ENCODE peak calls at places on chromosome 10, in five cellular contexts. Z is neuronal stem cell, J is right atrium auricular region, E is substantia nigra, T is left lung. M is an unnamed sample.

GRCh38 chr10:110651044-110651958 is 7.2 kb downstream of the RBM20 start:
- DNase-seq in Z (no peak), J (no peak), E (no peak), T (no peak), M (no peak)

GRCh38 chr10:78299861-78300453 is 266.3 kb downstream of the RPS24 start:
- DNase-seq in Z (no peak), J (no peak), E (no peak), T (peak), M (no peak)

GRCh38 chr10:115937756-115938032 is 335.3 kb downstream of the GFRA1 start:
- DNase-seq in Z (no peak), J (no peak), E (no peak), T (no peak), M (no peak)

GRCh38 chr10:132904814-132905649 is 37.3 kb downstream of the CFAP46 start:
- DNase-seq in Z (no peak), J (no peak), E (no peak), T (no peak), M (no peak)

GRCh38 chr10:107409517-107409916 is 245.0 kb upstream of the SORCS1 start:
- DNase-seq in Z (no peak), J (no peak), E (no peak), T (no peak), M (peak)

GRCh38 chr10:52314007-52314821 is at the start of gene DKK1:
- DNase-seq in Z (peak), J (peak), E (peak), T (peak), M (peak)

GRCh38 chr10:74822583-74823089 is 3.8 kb upstream of the KAT6B start:
- DNase-seq in Z (no peak), J (no peak), E (no peak), T (no peak), M (no peak)

GRCh38 chr10:10873289-10873688 is 144.4 kb upstream of the CELF2 start:
- DNase-seq in Z (no peak), J (no peak), E (no peak), T (no peak), M (no peak)

GRCh38 chr10:5393529-5393928 is 11.1 kb downstream of the TUBAL3 start:
- DNase-seq in Z (no peak), J (no peak), E (no peak), T (no peak), M (no peak)

GRCh38 chr10:44384601-44385422 is at the start of gene CXCL12:
- DNase-seq in Z (no peak), J (peak), E (no peak), T (no peak), M (no peak)

GRCh38 chr10:68135922-68136718 is 26.8 kb downstream of the MYPN start:
- DNase-seq in Z (no peak), J (no peak), E (no peak), T (no peak), M (no peak)

DNA sequence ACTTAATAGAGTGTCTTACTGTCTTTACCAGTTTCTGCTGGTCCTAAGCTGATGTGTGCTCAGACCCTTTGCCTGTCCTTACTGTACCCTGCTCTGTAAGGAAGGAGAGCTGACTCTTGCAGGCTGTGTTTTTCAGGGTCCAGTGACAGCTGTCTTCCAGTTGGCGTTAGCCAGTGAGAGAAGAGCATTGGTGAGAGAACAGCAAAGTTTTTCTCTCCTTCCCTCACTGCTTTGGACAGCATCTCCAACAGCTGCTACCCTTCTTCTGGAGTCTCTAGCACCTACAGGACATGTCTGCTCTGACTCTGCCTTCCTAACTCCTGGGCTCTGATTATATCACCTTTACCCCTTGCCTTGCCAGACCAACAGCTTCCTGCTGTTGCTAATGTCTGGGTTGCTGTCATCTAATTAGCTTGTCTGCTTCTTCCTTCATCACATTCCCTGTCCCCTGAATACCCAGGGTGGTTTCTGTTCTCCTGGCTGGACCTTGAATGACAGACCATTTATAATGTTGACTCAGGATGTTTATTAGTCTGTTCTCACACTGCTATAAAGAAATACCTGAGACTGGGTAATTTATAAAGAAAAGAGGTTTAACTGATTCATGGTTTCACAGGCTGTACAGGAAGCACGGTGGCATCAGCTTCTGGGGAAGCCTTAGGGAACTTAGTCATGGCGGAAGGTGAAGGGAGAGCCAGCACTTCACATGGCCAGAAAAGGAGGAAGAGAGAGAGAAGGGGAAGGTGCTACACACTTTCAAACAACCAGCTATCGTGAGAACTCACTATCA is 23.5 kb upstream of the PANK1 start:
- DNase-seq in Z (no peak), J (no peak), E (no peak), T (no peak), M (no peak)
- H3K27ac ChIP-seq in Z (no peak), J (no peak), E (no peak), T (no peak), M (no peak)

DNA sequence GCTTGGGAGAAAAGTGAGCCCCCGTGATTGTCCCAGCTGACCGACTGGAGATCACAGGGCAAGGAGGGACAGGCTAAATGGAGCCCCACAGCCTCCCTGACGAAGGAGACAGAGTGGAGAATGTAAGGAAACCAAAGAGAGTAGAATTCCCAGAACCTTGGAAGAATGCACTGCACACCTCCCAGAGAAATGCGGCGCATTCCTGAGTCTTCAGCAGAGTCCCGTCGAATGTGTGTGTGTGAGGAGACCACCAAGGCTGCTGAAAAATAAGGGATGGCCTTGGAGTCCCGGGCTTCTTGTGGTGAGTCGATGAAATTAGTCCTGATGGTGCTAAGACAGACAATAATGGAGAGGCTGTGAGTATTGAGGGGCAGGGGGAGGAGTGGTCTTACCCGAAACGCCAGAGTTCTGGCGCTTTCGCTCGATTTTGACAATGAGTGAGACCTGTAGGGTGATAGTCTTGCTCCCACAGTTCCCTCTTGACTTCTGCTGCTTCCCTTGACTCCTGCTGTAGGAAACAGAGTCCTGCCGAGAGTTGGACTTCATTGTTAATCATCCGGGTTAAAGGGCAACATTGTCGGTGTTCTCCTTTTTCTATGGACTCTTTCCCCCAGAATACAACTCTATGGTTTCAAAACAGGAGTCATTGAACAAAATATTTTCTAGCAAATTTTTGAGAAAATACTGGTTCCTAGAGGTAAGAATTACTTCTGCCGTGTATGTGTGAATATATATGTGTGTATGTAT is 103.2 kb downstream of the CNNM2 start:
- DNase-seq in Z (peak), J (no peak), E (no peak), T (no peak), M (no peak)
- H3K27ac ChIP-seq in Z (no peak), J (no peak), E (no peak), T (no peak), M (no peak)

GRCh38 chr10:43105793-43106158 is 28.9 kb downstream of the RET start:
- DNase-seq in Z (no peak), J (no peak), E (no peak), T (no peak), M (no peak)
- H3K27ac ChIP-seq in Z (no peak), J (no peak), E (no peak), T (no peak), M (no peak)

DNA sequence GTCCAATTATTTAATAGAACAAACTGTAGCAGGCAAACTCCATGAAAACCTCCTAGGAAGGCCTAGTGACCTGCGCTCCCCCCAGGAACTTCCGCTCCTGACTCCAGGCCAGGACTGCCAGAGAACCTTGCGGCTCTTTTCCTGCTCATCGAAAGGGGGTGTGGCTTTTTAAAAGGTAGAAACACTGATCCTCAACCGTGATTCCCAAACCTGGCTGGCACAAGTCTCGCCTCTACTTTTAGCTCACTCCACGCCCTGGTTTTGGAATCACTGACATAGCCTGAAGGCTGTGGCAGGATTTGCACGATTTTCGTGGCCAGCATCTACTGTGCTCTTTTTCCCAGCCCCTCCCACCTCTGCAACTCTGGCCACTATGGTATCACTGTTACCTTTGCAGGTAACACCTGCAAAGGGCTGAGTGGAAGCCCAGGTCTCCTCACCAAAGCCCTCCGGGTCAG is 43.3 kb downstream of the MYOF start:
- DNase-seq in Z (no peak), J (no peak), E (no peak), T (peak), M (no peak)
- H3K27ac ChIP-seq in Z (no peak), J (peak), E (no peak), T (peak), M (peak)

DNA sequence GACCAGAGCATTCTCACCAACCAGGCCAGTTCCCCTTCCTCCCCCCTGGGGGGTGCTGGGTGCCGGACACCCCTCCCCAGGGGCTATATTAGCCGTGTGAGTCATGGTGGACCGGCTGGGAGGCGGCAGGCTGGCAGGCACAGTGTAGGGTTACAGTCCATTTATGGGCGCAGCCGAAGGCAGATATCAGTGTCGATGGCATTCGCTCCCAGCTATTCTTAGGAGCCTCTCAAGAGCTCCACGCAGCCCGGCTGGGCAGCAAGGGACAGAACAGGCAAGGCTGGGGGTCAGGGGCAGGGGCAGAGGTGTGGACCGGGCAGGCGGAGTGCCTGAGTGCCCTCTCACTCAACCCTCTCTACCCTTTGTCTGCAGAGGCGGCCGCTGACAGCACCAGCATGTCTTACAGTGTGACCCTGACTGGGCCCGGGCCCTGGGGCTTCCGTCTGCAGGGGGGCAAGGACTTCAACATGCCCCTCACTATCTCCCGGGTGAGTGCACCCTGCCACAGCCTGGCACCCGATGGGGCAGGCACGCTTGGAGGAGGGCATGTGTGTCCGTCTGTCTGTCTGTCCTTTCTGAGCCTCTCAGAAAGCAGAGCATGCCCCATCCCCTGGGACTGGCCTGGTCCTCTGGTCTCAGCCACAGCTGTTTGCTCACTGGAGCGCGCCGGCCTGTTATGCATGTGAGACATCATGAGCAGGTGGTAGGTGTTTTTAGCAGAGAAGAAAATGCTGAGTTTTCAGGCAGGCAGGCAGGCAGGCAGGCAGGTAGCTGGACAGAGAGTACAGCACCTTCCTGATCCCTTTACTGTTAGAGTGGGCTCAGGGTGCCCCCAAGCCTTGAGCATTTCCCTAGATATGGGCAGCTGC is at the start of gene LDB3:
- DNase-seq in Z (no peak), J (peak), E (no peak), T (no peak), M (no peak)
- H3K27ac ChIP-seq in Z (no peak), J (peak), E (peak), T (no peak), M (peak)

M was measured in caudate nucleus.